ENCODE peak calls at places on chromosomes 6 and 20, in five cellular contexts. T is kidney; P is stimulated activated CD4-positive, alpha-beta T cell treated with anti-CD3 and anti-CD28 coated beads, Interleukin-1b, Interleukin-23, amount 100 ng/mL, for 4 hours; V is CD8-positive, alpha-beta memory T cell; Q is naive B cell. O is an unnamed sample.

GRCh38 chr6:129312865-129313264 is 397.1 kb downstream of the ARHGAP18 start:
- DNase-seq in Q (no peak), V (no peak), T (no peak), P (no peak), O (no peak)

GRCh38 chr6:109783245-109783990 is 92.3 kb downstream of the FIG4 start:
- DNase-seq in V (no peak), T (no peak), P (no peak), Q (no peak), O (peak)

GRCh38 chr20:41482647-41483552 is 116.3 kb upstream of the EMILIN3 start:
- DNase-seq in V (no peak), T (no peak), Q (no peak), P (no peak), O (no peak)

GRCh38 chr6:84172080-84172479 is 55.4 kb downstream of the CEP162 start:
- DNase-seq in V (no peak), T (no peak), P (no peak), Q (no peak), O (no peak)

GRCh38 chr20:61980647-61981583 is 84.8 kb downstream of the TAF4 start:
- DNase-seq in P (no peak), Q (peak), T (no peak), V (no peak), O (peak)

GRCh38 chr20:37379967-37380828 is 34.3 kb downstream of the SRC start:
- DNase-seq in T (peak), V (no peak), P (no peak), Q (no peak), O (peak)

GRCh38 chr20:4681971-4682370 is 39.7 kb upstream of the PRND start:
- DNase-seq in V (no peak), T (no peak), Q (no peak), P (no peak), O (no peak)

GRCh38 chr6:148470606-148471299 is 128.1 kb downstream of the SASH1 start:
- DNase-seq in V (no peak), P (no peak), Q (no peak), T (no peak), O (no peak)

GRCh38 chr6:23454090-23454998 is 671.7 kb upstream of the NRSN1 start:
- DNase-seq in P (no peak), V (no peak), T (no peak), Q (no peak), O (no peak)

O was measured in Karpas-422.